ENCODE peak calls at places on chromosomes 1 and 21, in four cellular contexts. One of them, this sample, is unnamed.

GRCh38 chr1:222372221-222372620 is 175.7 kb downstream of the HHIPL2 start:
- DNase-seq in WTC11: no peak
- DNase-seq in GM12878: no peak
- DNase-seq in SK-N-SH: no peak
- DNase-seq in this sample: no peak

GRCh38 chr1:22500476-22500875 is 48.8 kb downstream of the ZBTB40 start:
- DNase-seq in SK-N-SH: no peak
- DNase-seq in WTC11: no peak
- DNase-seq in GM12878: no peak
- DNase-seq in this sample: no peak

GRCh38 chr1:82269466-82269865 is 468.7 kb downstream of the ADGRL2 start:
- DNase-seq in WTC11: no peak
- DNase-seq in SK-N-SH: no peak
- DNase-seq in GM12878: no peak
- DNase-seq in this sample: no peak

GRCh38 chr1:209855623-209856022 is 27.9 kb downstream of the UTP25 start:
- DNase-seq in WTC11: no peak
- DNase-seq in SK-N-SH: no peak
- DNase-seq in GM12878: no peak
- DNase-seq in this sample: no peak

GRCh38 chr1:67635055-67635809 is 49.8 kb upstream of the GADD45A start:
- DNase-seq in GM12878: no peak
- DNase-seq in SK-N-SH: no peak
- DNase-seq in WTC11: no peak
- DNase-seq in this sample: no peak

GRCh38 chr1:242431786-242432185 is 92.7 kb downstream of the PLD5 start:
- DNase-seq in WTC11: no peak
- DNase-seq in GM12878: no peak
- DNase-seq in SK-N-SH: no peak
- DNase-seq in this sample: no peak

GRCh38 chr1:199460933-199461332 is 566.6 kb upstream of the NR5A2 start:
- DNase-seq in GM12878: no peak
- DNase-seq in SK-N-SH: no peak
- DNase-seq in WTC11: no peak
- DNase-seq in this sample: no peak

GRCh38 chr1:6869002-6869380 is 83.7 kb downstream of the CAMTA1 start:
- DNase-seq in WTC11: no peak
- DNase-seq in GM12878: no peak
- DNase-seq in SK-N-SH: no peak
- DNase-seq in this sample: no peak

GRCh38 chr1:27967884-27968466 is 8.2 kb downstream of the XKR8 start:
- DNase-seq in SK-N-SH: no peak
- DNase-seq in WTC11: no peak
- DNase-seq in GM12878: no peak
- DNase-seq in this sample: no peak

GRCh38 chr1:63798284-63798683 is 24.5 kb downstream of the ROR1 start:
- DNase-seq in WTC11: no peak
- DNase-seq in GM12878: no peak
- DNase-seq in SK-N-SH: no peak
- DNase-seq in this sample: no peak

GRCh38 chr1:77614037-77614436 is 68.4 kb downstream of the ZZZ3 start:
- DNase-seq in GM12878: no peak
- DNase-seq in WTC11: no peak
- DNase-seq in SK-N-SH: peak
- DNase-seq in this sample: no peak

GRCh38 chr1:178644308-178645120 is 80.5 kb upstream of the RALGPS2 start:
- DNase-seq in GM12878: no peak
- DNase-seq in SK-N-SH: peak
- DNase-seq in WTC11: no peak
- DNase-seq in this sample: no peak

GRCh38 chr1:38045431-38046332 is 911 bp downstream of the POU3F1 start:
- DNase-seq in GM12878: no peak
- DNase-seq in WTC11: peak
- DNase-seq in SK-N-SH: peak
- DNase-seq in this sample: no peak

GRCh38 chr1:51442198-51442597 is 76.9 kb downstream of the EPS15 start:
- DNase-seq in GM12878: no peak
- DNase-seq in WTC11: no peak
- DNase-seq in SK-N-SH: no peak
- DNase-seq in this sample: no peak

GRCh38 chr1:8463144-8463927 is 145.4 kb downstream of the SLC45A1 start:
- DNase-seq in WTC11: no peak
- DNase-seq in SK-N-SH: peak
- DNase-seq in GM12878: no peak
- DNase-seq in this sample: no peak

GRCh38 chr1:119865607-119866006 is 30.7 kb downstream of the ADAM30 start:
- DNase-seq in SK-N-SH: no peak
- DNase-seq in GM12878: no peak
- DNase-seq in WTC11: no peak
- DNase-seq in this sample: no peak

GRCh38 chr1:171606402-171606941 is 15.6 kb upstream of the MYOCOS start:
- DNase-seq in SK-N-SH: no peak
- DNase-seq in WTC11: no peak
- DNase-seq in GM12878: peak
- DNase-seq in this sample: no peak

GRCh38 chr1:170721621-170722020 is 57.7 kb downstream of the PRRX1 start:
- DNase-seq in GM12878: no peak
- DNase-seq in WTC11: no peak
- DNase-seq in SK-N-SH: no peak
- DNase-seq in this sample: no peak

GRCh38 chr1:25754421-25755195 is 45.4 kb upstream of the SELENON start:
- DNase-seq in SK-N-SH: no peak
- DNase-seq in WTC11: no peak
- DNase-seq in GM12878: no peak
- DNase-seq in this sample: no peak

GRCh38 chr1:87940410-87940809 is 611.7 kb downstream of the LMO4 start:
- DNase-seq in SK-N-SH: no peak
- DNase-seq in GM12878: no peak
- DNase-seq in WTC11: no peak
- DNase-seq in this sample: no peak

GRCh38 chr1:48109390-48110009 is 112.3 kb upstream of the TRABD2B start:
- DNase-seq in WTC11: no peak
- DNase-seq in GM12878: no peak
- DNase-seq in SK-N-SH: peak
- DNase-seq in this sample: peak

GRCh38 chr1:85001742-85002141 is 4.8 kb upstream of the MCOLN2 start:
- DNase-seq in SK-N-SH: no peak
- DNase-seq in WTC11: no peak
- DNase-seq in GM12878: no peak
- DNase-seq in this sample: no peak

GRCh38 chr1:230401096-230401495 is 25.0 kb downstream of the PGBD5 start:
- DNase-seq in GM12878: no peak
- DNase-seq in WTC11: no peak
- DNase-seq in SK-N-SH: no peak
- DNase-seq in this sample: no peak

GRCh38 chr1:171055966-171056643 is 34.6 kb upstream of the FMO3 start:
- DNase-seq in GM12878: no peak
- DNase-seq in WTC11: no peak
- DNase-seq in SK-N-SH: no peak
- DNase-seq in this sample: no peak

GRCh38 chr1:58621375-58621774 is 44.3 kb upstream of the TACSTD2 start:
- DNase-seq in WTC11: no peak
- DNase-seq in GM12878: no peak
- DNase-seq in SK-N-SH: no peak
- DNase-seq in this sample: no peak
- TF ChIP-seq USF1 in WTC11: no peak
- TF ChIP-seq USF1 in GM12878: no peak
- TF ChIP-seq USF1 in SK-N-SH: no peak
- TF ChIP-seq USF1 in this sample: no peak

DNA sequence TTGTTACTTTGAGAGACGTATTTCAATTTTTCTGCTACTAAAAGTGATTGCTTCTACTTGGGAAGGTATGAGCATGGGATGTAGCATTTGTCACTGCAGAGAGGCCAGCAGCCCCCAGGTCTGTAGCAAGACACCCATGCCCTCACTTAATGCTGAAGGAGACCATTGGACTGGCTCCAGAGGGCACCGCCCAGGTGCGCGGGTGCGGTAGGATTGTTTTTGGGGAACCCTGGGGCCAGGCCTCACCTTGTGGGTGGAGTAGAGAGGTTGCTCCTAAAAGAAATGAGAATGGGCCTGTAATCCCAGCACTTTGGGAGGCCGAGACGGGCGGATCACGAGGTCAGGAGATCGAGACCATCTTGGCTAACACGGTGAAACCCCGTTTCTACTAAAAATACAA is 30.6 kb upstream of the IFNGR2 start:
- DNase-seq in WTC11: no peak
- DNase-seq in GM12878: no peak
- DNase-seq in SK-N-SH: no peak
- DNase-seq in this sample: no peak
- TF ChIP-seq USF1 in WTC11: no peak
- TF ChIP-seq USF1 in GM12878: no peak
- TF ChIP-seq USF1 in SK-N-SH: no peak
- TF ChIP-seq USF1 in this sample: no peak

GRCh38 chr21:41973427-41973831 is 19.6 kb upstream of the C2CD2 start:
- DNase-seq in SK-N-SH: no peak
- DNase-seq in GM12878: no peak
- DNase-seq in WTC11: no peak
- DNase-seq in this sample: no peak
- TF ChIP-seq USF1 in SK-N-SH: no peak
- TF ChIP-seq USF1 in GM12878: no peak
- TF ChIP-seq USF1 in WTC11: no peak
- TF ChIP-seq USF1 in this sample: no peak

DNA sequence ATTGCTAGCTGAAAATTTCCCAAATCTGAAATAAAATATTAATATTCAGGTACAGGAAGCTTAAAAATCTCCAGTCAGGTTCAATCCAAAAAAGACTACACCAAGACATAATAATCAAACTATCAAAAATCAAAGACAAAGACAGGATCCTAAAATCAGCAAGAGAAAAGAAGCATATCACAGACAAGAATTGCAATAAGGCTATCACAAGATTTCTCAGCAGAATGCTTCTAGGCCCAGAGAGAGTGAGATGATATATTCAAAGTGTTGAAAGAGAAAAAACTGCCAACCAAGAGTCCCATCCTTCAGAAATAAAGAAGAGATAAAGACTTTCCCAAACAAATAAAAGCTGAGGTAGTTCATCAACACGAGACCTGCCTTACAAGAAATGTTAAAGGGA is 5.0 kb upstream of the SELP start:
- DNase-seq in SK-N-SH: no peak
- DNase-seq in WTC11: no peak
- DNase-seq in GM12878: no peak
- DNase-seq in this sample: no peak
- TF ChIP-seq USF1 in SK-N-SH: no peak
- TF ChIP-seq USF1 in WTC11: no peak
- TF ChIP-seq USF1 in GM12878: no peak
- TF ChIP-seq USF1 in this sample: no peak

GRCh38 chr1:92519043-92519442 is 32.3 kb upstream of the GFI1 start:
- DNase-seq in GM12878: no peak
- DNase-seq in WTC11: no peak
- DNase-seq in SK-N-SH: no peak
- DNase-seq in this sample: no peak

GRCh38 chr1:92515796-92516201 is 29.1 kb upstream of the GFI1 start:
- DNase-seq in GM12878: no peak
- DNase-seq in WTC11: no peak
- DNase-seq in SK-N-SH: no peak
- DNase-seq in this sample: no peak

GRCh38 chr1:92511541-92511940 is 24.8 kb upstream of the GFI1 start:
- DNase-seq in GM12878: no peak
- DNase-seq in WTC11: no peak
- DNase-seq in SK-N-SH: no peak
- DNase-seq in this sample: no peak

GRCh38 chr1:92516574-92516973 is 29.8 kb upstream of the GFI1 start:
- DNase-seq in GM12878: no peak
- DNase-seq in SK-N-SH: no peak
- DNase-seq in WTC11: no peak
- DNase-seq in this sample: no peak
- TF ChIP-seq USF1 in GM12878: no peak
- TF ChIP-seq USF1 in SK-N-SH: no peak
- TF ChIP-seq USF1 in WTC11: no peak
- TF ChIP-seq USF1 in this sample: no peak

GRCh38 chr21:25733859-25734653 is 648 bp downstream of the ATP5PF start:
- DNase-seq in GM12878: no peak
- DNase-seq in WTC11: peak
- DNase-seq in SK-N-SH: peak
- DNase-seq in this sample: peak
- TF ChIP-seq USF1 in GM12878: no peak
- TF ChIP-seq USF1 in WTC11: no peak
- TF ChIP-seq USF1 in SK-N-SH: no peak
- TF ChIP-seq USF1 in this sample: no peak

GRCh38 chr1:198125995-198126758 is 30.6 kb upstream of the NEK7 start:
- DNase-seq in SK-N-SH: no peak
- DNase-seq in GM12878: no peak
- DNase-seq in WTC11: no peak
- DNase-seq in this sample: no peak
- TF ChIP-seq USF1 in SK-N-SH: no peak
- TF ChIP-seq USF1 in GM12878: no peak
- TF ChIP-seq USF1 in WTC11: no peak
- TF ChIP-seq USF1 in this sample: no peak

GRCh38 chr1:95640746-95641145 is 406.7 kb downstream of the RWDD3 start:
- DNase-seq in WTC11: no peak
- DNase-seq in GM12878: no peak
- DNase-seq in SK-N-SH: peak
- DNase-seq in this sample: no peak
- TF ChIP-seq USF1 in WTC11: no peak
- TF ChIP-seq USF1 in GM12878: no peak
- TF ChIP-seq USF1 in SK-N-SH: no peak
- TF ChIP-seq USF1 in this sample: no peak

This sample was measured in K562.